ENCODE peak calls at places on chromosomes 16 and 17, in six cellular contexts. J is activated CD8-positive, alpha-beta memory T cell treated with anti-CD3 and anti-CD28 coated beads, Interleukin-2, amount 50 U/mL, for 48 hours; O is glomerular endothelial cell; A is osteocyte; Y is cerebellar nuclear complex; F is effector CD4-positive, alpha-beta T cell. R is an unnamed sample.

GRCh38 chr16:50025544-50025931 is 513 bp downstream of the CNEP1R1 start:
- DNase-seq in O (no peak), J (no peak), Y (no peak), A (no peak), F (peak; percentile 16), R (no peak)

GRCh38 chr16:89393731-89394406 is 96.5 kb downstream of the ANKRD11 start:
- DNase-seq in J (no peak), F (no peak), O (no peak), A (no peak), Y (no peak), R (no peak)

GRCh38 chr16:3577302-3577752 is at the start of gene NLRC3:
- DNase-seq in J (peak; percentile 75), Y (no peak), A (no peak), F (peak; percentile 32), O (no peak), R (no peak)

GRCh38 chr17:59675231-59675630 is 32.0 kb downstream of the PTRH2 start:
- DNase-seq in J (no peak), A (no peak), Y (no peak), O (no peak), F (no peak), R (no peak)

GRCh38 chr17:7767425-7768021 is 50.0 kb downstream of the DNAH2 start:
- DNase-seq in F (no peak), J (no peak), Y (no peak), O (no peak), A (no peak), R (no peak)

GRCh38 chr17:80385046-80385445 is 29.9 kb upstream of the ENDOV start:
- DNase-seq in O (no peak), J (no peak), A (no peak), F (no peak), Y (no peak), R (no peak)

GRCh38 chr16:15961557-15962205 is 12.3 kb downstream of the ABCC1 start:
- DNase-seq in F (no peak), A (no peak), J (no peak), O (no peak), Y (no peak), R (no peak)

GRCh38 chr17:30191072-30191471 is 44.4 kb downstream of the SLC6A4 start:
- DNase-seq in J (no peak), Y (no peak), O (no peak), A (no peak), F (no peak), R (no peak)

GRCh38 chr17:20960871-20961270 is 81.9 kb downstream of the USP22 start:
- DNase-seq in A (no peak), O (no peak), J (no peak), F (no peak), Y (no peak), R (no peak)

GRCh38 chr17:82108038-82108998 is 10.3 kb upstream of the FASN start:
- DNase-seq in J (no peak), O (no peak), F (no peak), A (no peak), Y (no peak), R (no peak)

GRCh38 chr17:30232015-30232821 is 3.3 kb downstream of the SLC6A4 start:
- DNase-seq in A (no peak), Y (no peak), F (no peak), J (no peak), O (no peak), R (no peak)

GRCh38 chr17:50055055-50055425 is 870 bp upstream of the ITGA3 start:
- DNase-seq in F (no peak), Y (peak; percentile 28), O (no peak), J (no peak), A (no peak), R (no peak)

GRCh38 chr16:20952144-20952797 is 51.7 kb downstream of the LYRM1 start:
- DNase-seq in Y (no peak), J (no peak), A (no peak), O (no peak), F (no peak), R (no peak)

GRCh38 chr17:77783991-77784820 is 174.3 kb upstream of the TNRC6C start:
- DNase-seq in F (peak; percentile 65), O (no peak), Y (no peak), A (no peak), J (peak; percentile 67), R (no peak)

GRCh38 chr17:82120148-82120547 is 22.1 kb upstream of the FASN start:
- DNase-seq in O (no peak), A (no peak), Y (no peak), J (no peak), F (no peak), R (no peak)

GRCh38 chr17:80866050-80866793 is 125.4 kb upstream of the CHMP6 start:
- DNase-seq in Y (no peak), A (no peak), F (peak; percentile 56), J (peak; percentile 84), O (no peak), R (peak; percentile 22)

GRCh38 chr17:78781339-78782304 is at the start of gene CYTH1:
- DNase-seq in Y (no peak), J (peak; percentile 80), A (no peak), F (peak; percentile 31), O (no peak), R (no peak)

GRCh38 chr16:81551141-81551808 is 106.7 kb downstream of the CMIP start:
- DNase-seq in A (no peak), Y (no peak), O (no peak), J (no peak), F (no peak), R (no peak)

GRCh38 chr17:64638552-64639198 is 23.4 kb downstream of the SMURF2 start:
- DNase-seq in F (no peak), O (no peak), J (no peak), A (no peak), Y (no peak), R (no peak)

GRCh38 chr17:68356949-68357455 is 65.7 kb downstream of the ARSG start:
- DNase-seq in O (no peak), F (no peak), A (no peak), Y (no peak), J (no peak), R (no peak)

GRCh38 chr16:71700822-71701221 is 23.7 kb downstream of the PHLPP2 start:
- DNase-seq in F (no peak), O (no peak), A (no peak), J (no peak), Y (no peak), R (no peak)